ENCODE peak calls at places on chromosomes 11 and 22, in four cellular contexts. Q is transverse colon, T is stomach, Z is GM12891. G is an unnamed sample.

GRCh38 chr22:50169774-50170341 is 673 bp upstream of the PANX2 start:
- DNase-seq in Z (no peak), Q (no peak), T (peak), G (no peak)

GRCh38 chr11:26410967-26411366 is 79.0 kb downstream of the ANO3 start:
- DNase-seq in T (no peak), Q (no peak), Z (no peak), G (no peak)

GRCh38 chr11:120832609-120833221 is 191.2 kb upstream of the TBCEL start:
- DNase-seq in T (no peak), Q (no peak), Z (no peak), G (no peak)

GRCh38 chr22:33923033-33923432 is 2.8 kb upstream of the LARGE1 start:
- DNase-seq in T (no peak), Z (no peak), Q (no peak), G (no peak)

GRCh38 chr11:66218846-66219620 is 49.4 kb upstream of the RAB1B start:
- DNase-seq in T (no peak), Z (no peak), Q (no peak), G (no peak)

GRCh38 chr11:13008625-13009475 is at the start of gene RASSF10:
- DNase-seq in Z (peak), Q (peak), T (peak), G (no peak)

GRCh38 chr11:28105869-28106268 is 2.1 kb downstream of the KIF18A start:
- DNase-seq in T (no peak), Q (no peak), Z (no peak), G (no peak)

GRCh38 chr22:21762712-21763581 is 27.4 kb upstream of the YPEL1 start:
- DNase-seq in Q (no peak), Z (no peak), T (no peak), G (no peak)

GRCh38 chr22:43226368-43226979 is 39.5 kb upstream of the TTLL12 start:
- DNase-seq in T (no peak), Z (no peak), Q (no peak), G (no peak)

GRCh38 chr11:104813532-104813931 is 84.7 kb downstream of the CASP12 start:
- DNase-seq in Z (no peak), T (no peak), Q (no peak), G (no peak)

GRCh38 chr11:86486261-86487030 is 111.8 kb downstream of the CCDC81 start:
- DNase-seq in Z (no peak), Q (no peak), T (no peak), G (no peak)

GRCh38 chr11:77619576-77620198 is 17.9 kb downstream of the CLNS1A start:
- DNase-seq in Q (no peak), Z (no peak), T (no peak), G (no peak)

GRCh38 chr22:46421272-46421671 is 85.8 kb downstream of the TRMU start:
- DNase-seq in Z (peak), Q (no peak), T (no peak), G (no peak)

GRCh38 chr11:69311767-69312385 is 17.9 kb downstream of the MYEOV start:
- DNase-seq in Z (no peak), Q (no peak), T (no peak), G (no peak)

GRCh38 chr11:69316941-69317340 is 23.0 kb downstream of the MYEOV start:
- DNase-seq in Z (no peak), Q (no peak), T (no peak), G (no peak)

GRCh38 chr11:69312418-69313399 is 18.8 kb downstream of the MYEOV start:
- DNase-seq in Q (no peak), T (no peak), Z (no peak), G (no peak)

GRCh38 chr11:69313992-69314391 is 20.0 kb downstream of the MYEOV start:
- DNase-seq in T (no peak), Q (no peak), Z (no peak), G (no peak)

GRCh38 chr11:69314555-69314954 is 20.6 kb downstream of the MYEOV start:
- DNase-seq in Q (no peak), T (no peak), Z (no peak), G (no peak)
- TF ChIP-seq POLR2A in Q (no peak), T (no peak), Z (no peak), G (no peak)

GRCh38 chr22:26675687-26676273 is 18.4 kb downstream of the MIAT start:
- DNase-seq in Z (no peak), T (no peak), Q (no peak), G (no peak)
- TF ChIP-seq POLR2A in Z (no peak), T (no peak), Q (no peak), G (no peak)

DNA sequence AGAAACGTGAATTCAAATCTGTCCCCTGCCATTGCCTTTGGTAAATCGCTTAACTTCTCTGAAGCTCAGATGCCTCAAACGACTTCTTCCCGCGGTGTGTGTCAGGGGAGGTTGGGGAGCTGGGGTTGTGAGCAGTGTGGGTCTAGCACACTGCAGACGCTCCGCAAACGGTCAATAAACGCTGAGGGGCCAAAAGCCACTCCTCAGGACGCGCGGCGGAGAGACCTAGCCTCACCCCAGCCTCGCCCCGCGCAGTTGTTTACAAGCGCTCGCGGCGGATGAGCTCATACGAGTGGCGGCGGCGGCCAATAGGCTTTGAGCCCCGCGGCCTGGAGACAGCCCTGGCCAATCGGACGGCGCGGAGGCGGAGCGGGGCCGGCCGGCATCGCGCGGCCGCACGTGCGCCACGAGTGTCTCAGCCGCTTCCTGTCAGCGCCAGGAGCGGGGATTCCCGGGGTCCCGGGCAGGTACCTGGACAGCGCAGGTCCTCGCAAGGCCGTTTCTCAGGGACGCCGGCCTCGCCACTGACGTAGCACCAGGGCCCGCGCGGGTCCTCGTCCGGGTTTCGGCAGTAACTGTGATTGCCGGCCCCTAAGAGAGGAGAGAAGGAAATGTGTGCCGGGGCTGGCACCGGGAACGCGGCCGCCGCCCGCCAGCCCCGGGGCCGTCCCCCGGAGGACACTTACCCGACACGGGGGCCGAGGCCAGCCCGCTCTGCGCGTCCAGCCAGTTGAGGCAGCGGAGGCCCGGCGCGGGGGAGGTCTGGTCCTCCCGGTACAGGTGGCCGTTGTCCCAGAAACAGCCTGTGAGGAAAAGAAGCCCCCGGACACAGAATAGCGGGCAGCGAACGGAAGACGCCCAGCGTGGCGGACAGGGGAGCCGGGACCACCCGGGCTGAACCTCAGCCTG is 1.5 kb downstream of the PIK3IP1 start:
- DNase-seq in Q (peak), T (peak), Z (peak), G (peak)
- TF ChIP-seq POLR2A in Q (peak), T (peak), Z (peak), G (no peak)

GRCh38 chr22:36900225-36900624 is 13.2 kb upstream of the CSF2RB start:
- DNase-seq in Q (no peak), T (no peak), Z (no peak), G (no peak)

GRCh38 chr22:36902143-36902911 is 11.1 kb upstream of the CSF2RB start:
- DNase-seq in T (no peak), Z (no peak), Q (no peak), G (no peak)

GRCh38 chr22:36899498-36899897 is 13.9 kb upstream of the CSF2RB start:
- DNase-seq in Z (no peak), Q (no peak), T (no peak), G (no peak)

GRCh38 chr22:36900880-36901279 is 12.5 kb upstream of the CSF2RB start:
- DNase-seq in Z (no peak), T (no peak), Q (no peak), G (no peak)

DNA sequence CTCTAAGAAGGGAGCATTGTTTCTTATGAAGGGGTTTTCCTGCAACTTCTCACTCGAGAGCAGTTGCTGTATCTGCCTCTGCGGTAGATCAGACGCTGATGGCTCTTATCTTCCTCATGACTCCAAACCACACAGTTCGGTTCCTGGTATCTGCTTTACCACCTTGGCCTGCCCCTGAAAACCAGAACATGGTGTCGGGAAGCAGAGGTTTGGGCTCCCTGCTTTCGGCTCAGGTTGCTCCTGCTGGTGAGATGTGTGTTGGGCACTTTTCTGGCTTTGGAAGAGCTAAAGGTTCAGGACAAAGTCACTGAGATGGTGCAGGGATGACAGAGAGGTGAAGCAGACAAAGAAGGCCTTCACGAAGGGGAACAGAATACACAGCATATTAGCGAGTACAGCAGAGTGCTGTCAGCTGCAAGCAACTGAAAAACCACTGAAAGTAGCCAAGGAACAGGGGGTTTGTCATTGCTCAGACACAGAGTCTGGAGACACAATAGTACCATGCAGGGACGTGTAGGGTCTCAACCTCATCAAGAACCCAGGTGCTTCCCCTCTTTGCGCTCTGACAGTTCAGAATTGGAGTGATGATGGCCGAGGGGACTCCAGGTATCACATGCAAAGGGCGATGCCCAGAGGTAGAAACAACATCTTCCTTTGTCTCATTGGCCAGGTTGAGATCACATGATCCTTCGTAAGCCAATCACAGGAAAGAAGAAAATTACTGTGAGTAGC is 11.9 kb upstream of the CSF2RB start:
- DNase-seq in Z (peak), Q (peak), T (no peak), G (no peak)
- TF ChIP-seq POLR2A in Z (no peak), Q (no peak), T (no peak), G (no peak)

DNA sequence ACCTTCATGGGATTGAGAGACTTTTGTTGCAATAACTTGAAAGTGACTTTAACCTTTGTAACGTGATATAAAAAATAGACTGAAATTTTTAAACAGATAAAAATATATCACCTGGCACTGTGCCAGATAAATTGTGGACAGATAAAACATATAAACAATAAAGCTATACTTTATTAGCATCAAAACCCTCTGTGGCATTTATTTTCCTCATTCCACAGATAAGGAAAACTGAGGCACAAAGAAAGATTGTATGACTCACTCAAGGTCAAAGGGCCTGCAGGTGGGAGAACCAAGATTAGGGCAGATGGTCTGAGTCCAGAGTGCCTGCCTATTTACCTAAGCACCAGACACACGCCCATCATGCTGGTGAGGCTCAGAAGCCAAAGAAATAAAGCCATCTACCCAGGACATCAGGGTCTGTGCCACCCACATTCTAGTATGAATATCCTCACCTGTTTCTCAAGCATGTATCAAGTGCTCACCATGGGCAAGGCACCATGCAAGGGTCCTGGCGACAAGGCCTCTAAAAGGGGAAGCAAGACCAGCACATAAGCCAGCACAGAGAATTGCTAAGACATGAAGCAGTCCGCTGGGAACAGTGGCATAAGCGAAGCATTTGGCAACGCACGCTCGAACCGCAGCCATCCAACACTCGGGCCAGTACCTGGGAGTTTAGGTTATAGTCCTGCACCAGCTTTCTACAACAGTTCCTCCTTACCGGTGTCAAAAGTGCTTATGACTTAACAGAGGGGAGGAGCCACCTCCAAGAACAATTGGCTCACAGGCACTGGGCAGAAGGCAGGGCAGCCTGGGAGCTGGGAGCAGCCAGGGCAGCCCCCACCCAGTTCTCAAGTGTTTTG is 17.6 kb downstream of the MYH9 start:
- DNase-seq in T (peak), Z (no peak), Q (peak), G (no peak)
- TF ChIP-seq POLR2A in T (no peak), Z (no peak), Q (peak), G (no peak)

G was measured in H54.